ENCODE peak calls at places on chromosomes 13 and 19, in seven cellular contexts. One of them, this sample, is unnamed.

GRCh38 chr19:1158885-1159448 is 15.1 kb downstream of the SBNO2 start:
- DNase-seq in activated CD4-positive, alpha-beta T cell treated with anti-CD3 and anti-CD28 coated beads for 24 hours: no peak
- DNase-seq in activated B cell treated with CpG ODN at 0.5 μM for 24 hours: no peak
- DNase-seq in iris pigment epithelial cell: no peak
- DNase-seq in GM19239: no peak
- DNase-seq in left ventricle myocardium inferior: no peak
- DNase-seq in AG04450: no peak
- DNase-seq in this sample: no peak

GRCh38 chr19:20035935-20036334 is 3.4 kb downstream of the ZNF682 start:
- DNase-seq in activated CD4-positive, alpha-beta T cell treated with anti-CD3 and anti-CD28 coated beads for 24 hours: no peak
- DNase-seq in activated B cell treated with CpG ODN at 0.5 μM for 24 hours: no peak
- DNase-seq in iris pigment epithelial cell: no peak
- DNase-seq in GM19239: no peak
- DNase-seq in left ventricle myocardium inferior: no peak
- DNase-seq in AG04450: no peak
- DNase-seq in this sample: no peak

GRCh38 chr19:12224676-12225075 is 61.8 kb downstream of the ZNF136 start:
- DNase-seq in activated CD4-positive, alpha-beta T cell treated with anti-CD3 and anti-CD28 coated beads for 24 hours: no peak
- DNase-seq in activated B cell treated with CpG ODN at 0.5 μM for 24 hours: no peak
- DNase-seq in iris pigment epithelial cell: peak
- DNase-seq in GM19239: no peak
- DNase-seq in left ventricle myocardium inferior: no peak
- DNase-seq in AG04450: no peak
- DNase-seq in this sample: no peak

GRCh38 chr13:60572003-60572792 is 175.2 kb downstream of the TDRD3 start:
- DNase-seq in activated CD4-positive, alpha-beta T cell treated with anti-CD3 and anti-CD28 coated beads for 24 hours: no peak
- DNase-seq in activated B cell treated with CpG ODN at 0.5 μM for 24 hours: no peak
- DNase-seq in iris pigment epithelial cell: peak
- DNase-seq in GM19239: no peak
- DNase-seq in left ventricle myocardium inferior: no peak
- DNase-seq in AG04450: no peak
- DNase-seq in this sample: peak

GRCh38 chr19:55652311-55653078 is 2.3 kb upstream of the U2AF2 start:
- DNase-seq in activated CD4-positive, alpha-beta T cell treated with anti-CD3 and anti-CD28 coated beads for 24 hours: no peak
- DNase-seq in activated B cell treated with CpG ODN at 0.5 μM for 24 hours: no peak
- DNase-seq in iris pigment epithelial cell: no peak
- DNase-seq in GM19239: no peak
- DNase-seq in left ventricle myocardium inferior: no peak
- DNase-seq in AG04450: no peak
- DNase-seq in this sample: no peak

GRCh38 chr19:1406496-1406817 is 929 bp upstream of the DAZAP1 start:
- DNase-seq in activated CD4-positive, alpha-beta T cell treated with anti-CD3 and anti-CD28 coated beads for 24 hours: no peak
- DNase-seq in activated B cell treated with CpG ODN at 0.5 μM for 24 hours: no peak
- DNase-seq in iris pigment epithelial cell: no peak
- DNase-seq in GM19239: no peak
- DNase-seq in left ventricle myocardium inferior: no peak
- DNase-seq in AG04450: no peak
- DNase-seq in this sample: no peak

GRCh38 chr13:100584901-100585300 is 3.7 kb downstream of the GGACT start:
- DNase-seq in activated CD4-positive, alpha-beta T cell treated with anti-CD3 and anti-CD28 coated beads for 24 hours: no peak
- DNase-seq in activated B cell treated with CpG ODN at 0.5 μM for 24 hours: no peak
- DNase-seq in iris pigment epithelial cell: no peak
- DNase-seq in GM19239: no peak
- DNase-seq in left ventricle myocardium inferior: no peak
- DNase-seq in AG04450: no peak
- DNase-seq in this sample: no peak

GRCh38 chr13:22506286-22506685 is 674.5 kb upstream of the SGCG start:
- DNase-seq in activated CD4-positive, alpha-beta T cell treated with anti-CD3 and anti-CD28 coated beads for 24 hours: no peak
- DNase-seq in activated B cell treated with CpG ODN at 0.5 μM for 24 hours: no peak
- DNase-seq in iris pigment epithelial cell: no peak
- DNase-seq in GM19239: no peak
- DNase-seq in left ventricle myocardium inferior: no peak
- DNase-seq in AG04450: no peak
- DNase-seq in this sample: no peak

GRCh38 chr13:39538826-39539555 is 64.0 kb downstream of the LHFPL6 start:
- DNase-seq in activated CD4-positive, alpha-beta T cell treated with anti-CD3 and anti-CD28 coated beads for 24 hours: no peak
- DNase-seq in activated B cell treated with CpG ODN at 0.5 μM for 24 hours: no peak
- DNase-seq in iris pigment epithelial cell: peak
- DNase-seq in GM19239: no peak
- DNase-seq in left ventricle myocardium inferior: no peak
- DNase-seq in AG04450: peak
- DNase-seq in this sample: peak

GRCh38 chr19:13051581-13052165 is 51.0 kb downstream of the LYL1 start:
- DNase-seq in activated CD4-positive, alpha-beta T cell treated with anti-CD3 and anti-CD28 coated beads for 24 hours: peak
- DNase-seq in activated B cell treated with CpG ODN at 0.5 μM for 24 hours: no peak
- DNase-seq in iris pigment epithelial cell: peak
- DNase-seq in GM19239: no peak
- DNase-seq in left ventricle myocardium inferior: peak
- DNase-seq in AG04450: no peak
- DNase-seq in this sample: peak

GRCh38 chr19:13036366-13036976 is 41.2 kb downstream of the NFIX start:
- DNase-seq in activated CD4-positive, alpha-beta T cell treated with anti-CD3 and anti-CD28 coated beads for 24 hours: no peak
- DNase-seq in activated B cell treated with CpG ODN at 0.5 μM for 24 hours: no peak
- DNase-seq in iris pigment epithelial cell: no peak
- DNase-seq in GM19239: no peak
- DNase-seq in left ventricle myocardium inferior: no peak
- DNase-seq in AG04450: no peak
- DNase-seq in this sample: peak

GRCh38 chr13:28147489-28147888 is 9.1 kb downstream of the PAN3 start:
- DNase-seq in activated CD4-positive, alpha-beta T cell treated with anti-CD3 and anti-CD28 coated beads for 24 hours: no peak
- DNase-seq in activated B cell treated with CpG ODN at 0.5 μM for 24 hours: no peak
- DNase-seq in iris pigment epithelial cell: peak
- DNase-seq in GM19239: no peak
- DNase-seq in left ventricle myocardium inferior: no peak
- DNase-seq in AG04450: no peak
- DNase-seq in this sample: peak

GRCh38 chr19:49978324-49978723 is 17.4 kb upstream of the SIGLEC11 start:
- DNase-seq in activated CD4-positive, alpha-beta T cell treated with anti-CD3 and anti-CD28 coated beads for 24 hours: no peak
- DNase-seq in activated B cell treated with CpG ODN at 0.5 μM for 24 hours: no peak
- DNase-seq in iris pigment epithelial cell: no peak
- DNase-seq in GM19239: no peak
- DNase-seq in left ventricle myocardium inferior: no peak
- DNase-seq in AG04450: no peak
- DNase-seq in this sample: no peak

GRCh38 chr13:100515410-100515800 is 73.2 kb downstream of the GGACT start:
- DNase-seq in activated CD4-positive, alpha-beta T cell treated with anti-CD3 and anti-CD28 coated beads for 24 hours: no peak
- DNase-seq in activated B cell treated with CpG ODN at 0.5 μM for 24 hours: no peak
- DNase-seq in iris pigment epithelial cell: no peak
- DNase-seq in GM19239: no peak
- DNase-seq in left ventricle myocardium inferior: no peak
- DNase-seq in AG04450: no peak
- DNase-seq in this sample: no peak

GRCh38 chr13:20940083-20940482 is 37.5 kb upstream of the XPO4 start:
- DNase-seq in activated CD4-positive, alpha-beta T cell treated with anti-CD3 and anti-CD28 coated beads for 24 hours: no peak
- DNase-seq in activated B cell treated with CpG ODN at 0.5 μM for 24 hours: no peak
- DNase-seq in iris pigment epithelial cell: peak
- DNase-seq in GM19239: no peak
- DNase-seq in left ventricle myocardium inferior: no peak
- DNase-seq in AG04450: peak
- DNase-seq in this sample: peak